ENCODE peak calls at places on chromosomes 6 and 20, in seven cellular contexts. K is tibial artery; R is OCI-LY7; D is astrocyte; M is lung; Y is transverse colon; G is CD8-positive, alpha-beta T cell. E is an unnamed sample. For H3K36me3, the result is how much of the 10 kb centered on the place peaks cover.

GRCh38 chr6:100719883-100720682 is 161.0 kb downstream of the ASCC3 start:
- DNase-seq in K (no peak), R (peak), D (no peak), M (no peak), Y (no peak), G (no peak), E (peak)

GRCh38 chr6:117907600-117908245 is 659 bp downstream of the SLC35F1 start:
- DNase-seq in K (no peak), R (no peak), D (no peak), M (no peak), Y (no peak), G (no peak), E (no peak)

GRCh38 chr6:47076422-47077344 is 34.6 kb upstream of the ADGRF1 start:
- DNase-seq in K (no peak), R (no peak), D (no peak), M (peak), Y (peak), G (no peak), E (no peak)

GRCh38 chr6:30821862-30822784 is 62.2 kb upstream of the DDR1 start:
- DNase-seq in K (no peak), R (peak), D (no peak), M (no peak), Y (no peak), G (no peak), E (peak)

GRCh38 chr20:18019068-18019467 is 38.6 kb downstream of the OVOL2 start:
- DNase-seq in K (no peak), R (peak), D (no peak), M (no peak), Y (no peak), G (no peak), E (peak)

GRCh38 chr20:8510808-8511207 is 378.7 kb downstream of the PLCB1 start:
- DNase-seq in K (no peak), R (no peak), D (no peak), M (no peak), Y (no peak), G (no peak), E (no peak)

GRCh38 chr20:37234254-37234581 is 27.4 kb downstream of the GHRH start:
- DNase-seq in K (no peak), R (no peak), D (no peak), M (no peak), Y (no peak), G (no peak), E (no peak)

GRCh38 chr6:19569563-19569962 is 267.6 kb upstream of the ID4 start:
- DNase-seq in K (no peak), R (peak), D (no peak), M (no peak), Y (no peak), G (no peak), E (no peak)

GRCh38 chr20:37991506-37992302 is 41.6 kb downstream of the TTI1 start:
- DNase-seq in K (no peak), R (no peak), D (no peak), M (no peak), Y (no peak), G (no peak), E (peak)

GRCh38 chr6:160293844-160294243 is 35.2 kb upstream of the SLC22A2 start:
- DNase-seq in K (peak), R (no peak), D (no peak), M (no peak), Y (peak), G (no peak), E (peak)

GRCh38 chr6:29723666-29724588 is 693 bp downstream of the HLA-F start:
- DNase-seq in K (peak), R (peak), D (no peak), M (peak), Y (peak), G (peak), E (no peak)

GRCh38 chr20:23622839-23623343 is 14.9 kb downstream of the CST3 start:
- DNase-seq in K (peak), R (no peak), D (peak), M (peak), Y (peak), G (no peak), E (peak)

GRCh38 chr6:145245119-145245518 is 490.2 kb downstream of the EPM2A start:
- DNase-seq in K (no peak), R (no peak), D (peak), M (no peak), Y (no peak), G (no peak), E (no peak)

GRCh38 chr20:54843891-54844290 is 368.5 kb downstream of the DOK5 start:
- DNase-seq in K (no peak), R (no peak), D (no peak), M (no peak), Y (no peak), G (no peak), E (no peak)

GRCh38 chr20:10585308-10585707 is 88.5 kb downstream of the JAG1 start:
- DNase-seq in K (no peak), R (no peak), D (no peak), M (no peak), Y (no peak), G (no peak), E (no peak)

GRCh38 chr20:35156978-35157377 is 9.8 kb upstream of the EDEM2 start:
- DNase-seq in K (no peak), R (no peak), D (no peak), M (no peak), Y (no peak), G (no peak), E (no peak)

GRCh38 chr6:53527249-53527765 is 17.6 kb downstream of the GCLC start:
- DNase-seq in K (no peak), R (no peak), D (no peak), M (no peak), Y (no peak), G (no peak), E (no peak)

GRCh38 chr20:36572701-36573102 is 695 bp upstream of the TGIF2 start:
- DNase-seq in K (no peak), R (no peak), D (peak), M (no peak), Y (peak), G (peak), E (peak)

GRCh38 chr6:91659881-91660280 is 1073.0 kb upstream of the MAP3K7 start:
- DNase-seq in K (no peak), R (no peak), D (no peak), M (no peak), Y (no peak), G (no peak), E (no peak)

GRCh38 chr6:28979679-28980078 is 25.4 kb downstream of the ZNF311 start:
- DNase-seq in K (no peak), R (no peak), D (no peak), M (no peak), Y (no peak), G (no peak), E (no peak)

GRCh38 chr20:62998449-62998848 is 8.3 kb downstream of the BHLHE23 start:
- DNase-seq in K (no peak), R (no peak), D (no peak), M (no peak), Y (no peak), G (no peak), E (no peak)

GRCh38 chr6:41306187-41306854 is 19.8 kb upstream of the TREM1 start:
- DNase-seq in K (no peak), R (peak), D (peak), M (peak), Y (peak), G (peak), E (peak)

GRCh38 chr6:70547313-70547712 is 19.4 kb upstream of the SDHAF4 start:
- DNase-seq in K (no peak), R (no peak), D (peak), M (no peak), Y (no peak), G (no peak), E (peak)

GRCh38 chr6:34465551-34466241 is at the start of gene PACSIN1:
- DNase-seq in K (no peak), R (peak), D (no peak), M (no peak), Y (peak), G (no peak), E (no peak)

GRCh38 chr6:146149770-146150169 is 120.9 kb downstream of the GRM1 start:
- DNase-seq in K (no peak), R (no peak), D (no peak), M (no peak), Y (no peak), G (no peak), E (peak)

GRCh38 chr6:24864345-24864744 is 65.6 kb upstream of the ARMH2 start:
- DNase-seq in K (no peak), R (no peak), D (peak), M (no peak), Y (no peak), G (no peak), E (no peak)

GRCh38 chr6:130282234-130282995 is 59.7 kb upstream of the SAMD3 start:
- DNase-seq in K (no peak), R (peak), D (peak), M (no peak), Y (no peak), G (peak), E (peak)

GRCh38 chr20:58406422-58407001 is 17.5 kb downstream of the VAPB start:
- DNase-seq in K (no peak), R (no peak), D (peak), M (no peak), Y (no peak), G (no peak), E (peak)

GRCh38 chr6:134472661-134473060 is 154.7 kb upstream of the SGK1 start:
- DNase-seq in K (no peak), R (no peak), D (no peak), M (no peak), Y (no peak), G (no peak), E (no peak)

GRCh38 chr20:14960837-14961236 is 623.4 kb upstream of the FLRT3 start:
- DNase-seq in K (no peak), R (no peak), D (no peak), M (no peak), Y (no peak), G (no peak), E (no peak)

GRCh38 chr6:125749864-125750691 is 646 bp downstream of the HEY2 start:
- DNase-seq in K (peak), R (peak), D (no peak), M (no peak), Y (peak), G (no peak), E (no peak)

GRCh38 chr20:35311409-35311808 is 19.2 kb upstream of the FAM83C start:
- DNase-seq in K (no peak), R (no peak), D (peak), M (no peak), Y (peak), G (no peak), E (peak)

GRCh38 chr6:111625511-111626331 is 20.0 kb upstream of the TRAF3IP2 start:
- DNase-seq in K (peak), R (no peak), D (peak), M (no peak), Y (no peak), G (no peak), E (peak)

GRCh38 chr6:15483060-15483459 is 179.8 kb downstream of the DTNBP1 start:
- DNase-seq in K (no peak), R (no peak), D (no peak), M (no peak), Y (no peak), G (no peak), E (peak)

GRCh38 chr6:145814501-145815350 is at the start of gene FBXO30:
- DNase-seq in K (peak), R (peak), D (peak), M (peak), Y (peak), G (peak), E (peak)

GRCh38 chr20:19090332-19090731 is 122.1 kb upstream of the SLC24A3 start:
- DNase-seq in K (no peak), R (no peak), D (no peak), M (no peak), Y (no peak), G (no peak), E (no peak)

GRCh38 chr6:153058909-153059308 is 56.4 kb upstream of the MTRF1L start:
- DNase-seq in K (no peak), R (no peak), D (no peak), M (no peak), Y (no peak), G (no peak), E (no peak)

DNA sequence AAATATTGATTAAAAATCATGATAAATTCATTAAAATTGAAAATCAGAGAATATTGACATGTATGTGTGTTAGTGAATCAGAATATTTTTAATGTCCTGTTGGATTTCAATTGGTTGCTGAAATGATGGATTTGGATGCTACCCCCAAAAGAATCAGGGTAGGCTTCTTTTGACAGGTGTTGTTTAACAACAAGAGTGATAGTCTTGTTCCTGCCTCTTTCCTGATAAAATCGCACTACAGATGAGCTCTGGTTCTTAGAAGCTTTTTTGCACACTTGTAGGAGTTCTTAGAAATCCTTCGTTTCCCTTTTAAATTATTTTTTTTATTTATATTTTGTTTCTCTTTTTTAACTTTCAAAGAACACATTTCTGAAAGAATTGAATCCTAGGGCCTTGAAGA is 259.5 kb downstream of the FARS2 start:
- DNase-seq in K (no peak), R (no peak), D (no peak), M (no peak), Y (no peak), G (no peak), E (no peak)
- H3K4me3 ChIP-seq in K (no peak), R (no peak), D (no peak), M (no peak), Y (no peak), G (no peak), E (no peak)

GRCh38 chr6:143538374-143538773 is 26.9 kb upstream of the FUCA2 start:
- DNase-seq in K (no peak), R (no peak), D (no peak), M (no peak), Y (no peak), G (no peak), E (no peak)

GRCh38 chr6:143539106-143539505 is 27.6 kb upstream of the FUCA2 start:
- DNase-seq in K (no peak), R (no peak), D (no peak), M (no peak), Y (no peak), G (no peak), E (no peak)

GRCh38 chr6:143536866-143537691 is 25.6 kb upstream of the FUCA2 start:
- DNase-seq in K (peak), R (no peak), D (peak), M (peak), Y (peak), G (peak), E (peak)

GRCh38 chr6:143540192-143540591 is 28.7 kb upstream of the FUCA2 start:
- DNase-seq in K (no peak), R (no peak), D (no peak), M (no peak), Y (no peak), G (no peak), E (no peak)

DNA sequence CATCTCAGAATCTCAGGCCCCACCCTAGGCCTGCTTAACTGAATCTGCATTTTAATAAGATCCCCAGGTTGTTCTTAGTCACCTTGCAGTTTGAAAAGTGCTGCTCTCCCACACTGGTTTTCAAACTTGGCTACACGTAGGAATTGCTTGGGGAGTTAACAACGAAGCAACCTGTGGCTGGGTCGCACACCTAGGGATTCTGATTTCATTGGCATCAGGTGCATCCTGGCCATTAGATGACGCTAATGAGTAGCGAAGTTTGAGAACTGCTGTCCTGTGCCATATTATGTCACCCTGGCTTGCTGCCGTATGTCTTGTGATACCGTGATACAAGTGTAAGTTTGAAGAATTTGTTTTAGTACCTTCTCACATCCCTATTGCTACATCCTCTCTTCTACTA is 28.2 kb upstream of the FUCA2 start:
- DNase-seq in K (no peak), R (no peak), D (no peak), M (no peak), Y (no peak), G (no peak), E (no peak)
- TF ChIP-seq CTCF in K (no peak), R (no peak), D (no peak), M (no peak), Y (no peak), G (no peak), E (no peak)

DNA sequence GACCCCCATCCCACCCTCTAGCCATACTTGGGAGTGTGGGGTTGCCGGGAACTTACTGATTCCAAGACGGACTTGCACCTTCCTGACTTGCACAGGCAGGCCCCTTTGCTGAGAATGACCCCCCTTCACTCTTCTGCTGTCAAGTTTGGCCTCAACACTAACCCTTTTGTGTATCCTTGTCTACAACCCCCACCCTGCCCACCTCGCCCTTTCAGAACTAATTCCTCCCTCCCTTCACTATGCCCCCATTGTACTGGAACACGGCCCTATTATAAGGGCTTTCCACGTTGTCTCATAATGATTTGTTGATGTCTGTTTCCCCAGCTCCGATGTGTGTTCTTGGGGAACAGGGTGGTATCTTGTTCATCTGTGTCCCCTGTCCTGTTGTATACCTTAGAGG is 4.4 kb upstream of the NEDD9 start:
- DNase-seq in K (no peak), R (no peak), D (no peak), M (no peak), Y (no peak), G (no peak), E (no peak)
- H3K36me3 ChIP-seq in K (under half), R (under half), D (under half), M (under half), Y (under half), G (under half), E (under half)

DNA sequence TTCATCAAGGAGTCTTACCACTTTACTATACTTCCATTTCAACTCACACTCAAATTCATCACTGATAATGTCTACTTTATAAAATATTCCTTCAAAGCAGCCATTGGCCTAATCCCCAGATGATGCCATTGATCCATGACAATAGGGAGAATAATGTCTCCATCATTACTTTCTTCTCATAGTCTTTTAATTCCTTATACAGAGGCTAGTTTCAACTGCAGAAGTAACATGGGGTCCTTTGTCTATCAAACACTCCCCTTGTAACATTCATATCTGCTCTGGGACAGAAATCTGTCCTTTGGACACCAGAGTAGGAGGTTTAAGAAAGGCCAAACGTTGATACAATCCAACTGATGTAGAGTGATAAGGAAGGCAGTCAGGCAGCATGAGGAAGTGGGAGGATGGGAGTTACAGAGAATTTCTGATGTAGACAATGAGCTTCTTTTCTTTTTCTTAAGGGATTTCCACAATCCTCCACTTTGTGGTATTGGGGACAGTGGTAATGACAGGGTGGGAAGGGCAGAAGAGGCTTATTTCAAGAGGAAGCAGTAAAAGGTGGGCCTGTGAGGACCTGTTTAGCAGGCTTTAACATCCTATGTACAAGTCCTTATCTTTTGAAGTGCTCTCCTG is 18.9 kb upstream of the HLA-DOA start:
- DNase-seq in K (no peak), R (peak), D (no peak), M (no peak), Y (no peak), G (no peak), E (no peak)
- H3K4me3 ChIP-seq in K (no peak), R (peak), D (no peak), M (no peak), Y (no peak), G (no peak), E (no peak)

GRCh38 chr20:47917549-47918070 is 132.3 kb upstream of the SULF2 start:
- DNase-seq in K (no peak), R (no peak), D (no peak), M (no peak), Y (no peak), G (no peak), E (peak)

GRCh38 chr20:47915495-47915894 is 130.2 kb upstream of the SULF2 start:
- DNase-seq in K (no peak), R (no peak), D (no peak), M (no peak), Y (no peak), G (no peak), E (no peak)
- TF ChIP-seq CTCF in K (no peak), R (no peak), D (no peak), M (no peak), Y (no peak), G (no peak), E (no peak)

GRCh38 chr6:36605102-36605501 is 10.9 kb downstream of the SRSF3 start:
- DNase-seq in K (no peak), R (no peak), D (no peak), M (no peak), Y (no peak), G (no peak), E (no peak)

GRCh38 chr6:36607782-36608386 is 13.7 kb downstream of the SRSF3 start:
- DNase-seq in K (peak), R (no peak), D (no peak), M (no peak), Y (no peak), G (no peak), E (peak)

GRCh38 chr6:36604090-36605060 is 10.2 kb downstream of the SRSF3 start:
- DNase-seq in K (peak), R (no peak), D (no peak), M (no peak), Y (no peak), G (no peak), E (no peak)

GRCh38 chr6:36603222-36604089 is 9.3 kb downstream of the SRSF3 start:
- DNase-seq in K (no peak), R (no peak), D (no peak), M (no peak), Y (no peak), G (no peak), E (no peak)

GRCh38 chr6:36605560-36606391 is 11.6 kb downstream of the SRSF3 start:
- DNase-seq in K (peak), R (no peak), D (no peak), M (no peak), Y (no peak), G (no peak), E (no peak)
- H3K36me3 ChIP-seq in K (half or more), R (half or more), D (half or more), M (under half), Y (half or more), G (half or more), E (under half)